ENCODE peak calls at places on chromosome 22, in four cellular contexts. T is stimulated activated CD4-positive, alpha-beta T cell treated with anti-CD3 and anti-CD28 coated beads, Interleukin-2, amount 100 ng/mL, for 48 hours; F is body of pancreas; B is HT-29. J is an unnamed sample.

GRCh38 chr22:45777046-45777851 is 105.6 kb downstream of the ATXN10 start:
- DNase-seq in T (no peak), F (no peak), B (peak; percentile 5), J (peak; percentile 64)

GRCh38 chr22:44089717-44090570 is 65.8 kb downstream of the PARVB start:
- DNase-seq in T (no peak), F (no peak), B (no peak), J (no peak)

GRCh38 chr22:26648011-26648497 is 9.3 kb upstream of the MIAT start:
- DNase-seq in T (no peak), F (no peak), B (no peak), J (no peak)

GRCh38 chr22:35558719-35559118 is 18.1 kb downstream of the RASD2 start:
- DNase-seq in T (no peak), F (no peak), B (no peak), J (no peak)

GRCh38 chr22:45756558-45756957 is 84.9 kb downstream of the ATXN10 start:
- DNase-seq in T (no peak), F (no peak), B (no peak), J (no peak)

GRCh38 chr22:25167082-25167481 is 32.6 kb upstream of the CRYBB3 start:
- DNase-seq in T (no peak), F (no peak), B (no peak), J (no peak)

GRCh38 chr22:37681556-37682049 is 4.5 kb upstream of the NOL12 start:
- DNase-seq in T (peak; percentile 78), F (peak; percentile 87), B (peak; percentile 79), J (peak; percentile 83)

GRCh38 chr22:45891021-45891421 is 85.9 kb downstream of the WNT7B start:
- DNase-seq in T (no peak), F (no peak), B (no peak), J (no peak)

GRCh38 chr22:26561756-26562417 is 28.0 kb downstream of the TPST2 start:
- DNase-seq in T (no peak), F (peak; percentile 93), B (no peak), J (peak; percentile 22)

GRCh38 chr22:29203883-29204282 is 1.8 kb upstream of the EMID1 start:
- DNase-seq in T (no peak), F (no peak), B (no peak), J (no peak)

GRCh38 chr22:25919452-25919851 is 177.5 kb downstream of the MYO18B start:
- DNase-seq in T (no peak), F (no peak), B (no peak), J (no peak)

GRCh38 chr22:24106385-24107381 is 74.6 kb upstream of the SUSD2 start:
- DNase-seq in T (no peak), F (no peak), B (no peak), J (no peak)

GRCh38 chr22:31739795-31740201 is 10.1 kb downstream of the PRR14L start:
- DNase-seq in T (no peak), F (peak; percentile 44), B (no peak), J (no peak)

GRCh38 chr22:42384506-42384905 is 47.7 kb downstream of the NFAM1 start:
- DNase-seq in T (no peak), F (no peak), B (no peak), J (no peak)

GRCh38 chr22:47167056-47167455 is 404.6 kb downstream of the TBC1D22A start:
- DNase-seq in T (no peak), F (no peak), B (no peak), J (no peak)

GRCh38 chr22:19150482-19151328 is 613 bp upstream of the GSC2 start:
- DNase-seq in T (no peak), F (no peak), B (no peak), J (no peak)

GRCh38 chr22:19877626-19878339 is 23.1 kb upstream of the GNB1L start:
- DNase-seq in T (no peak), F (peak; percentile 8), B (no peak), J (no peak)

GRCh38 chr22:17753401-17753989 is 20.8 kb downstream of the BID start:
- DNase-seq in T (no peak), F (no peak), B (no peak), J (no peak)

GRCh38 chr22:19446603-19447387 is 716 bp downstream of the C22orf39 start:
- DNase-seq in T (no peak), F (no peak), B (no peak), J (no peak)

GRCh38 chr22:44332946-44333345 is 20.2 kb upstream of the SHISAL1 start:
- DNase-seq in T (no peak), F (no peak), B (no peak), J (no peak)

GRCh38 chr22:35264986-35265385 is 7.7 kb downstream of the HMGXB4 start:
- DNase-seq in T (no peak), F (no peak), B (no peak), J (no peak)

GRCh38 chr22:22397292-22397870 is 111.2 kb downstream of the ZNF280B start:
- DNase-seq in T (no peak), F (no peak), B (peak; percentile 42), J (peak; percentile 21)

GRCh38 chr22:45645526-45646414 is 25.9 kb upstream of the ATXN10 start:
- DNase-seq in T (peak; percentile 79), F (peak; percentile 80), B (peak; percentile 70), J (peak; percentile 68)

GRCh38 chr22:49959782-49960158 is 802 bp upstream of the PIM3 start:
- DNase-seq in T (no peak), F (peak; percentile 70), B (peak; percentile 62), J (no peak)

GRCh38 chr22:28978863-28979799 is 82.5 kb downstream of the C22orf31 start:
- DNase-seq in T (no peak), F (no peak), B (no peak), J (no peak)

GRCh38 chr22:25062378-25063095 is 110.0 kb downstream of the KIAA1671 start:
- DNase-seq in T (no peak), F (no peak), B (no peak), J (no peak)

J was measured in T47D.